ENCODE peak calls at places on chromosomes 12 and 14, in seven cellular contexts. R is A549, J is body of pancreas, A is right lobe of liver, S is breast epithelium, L is H54, N is esophagus squamous epithelium. D is an unnamed sample.

GRCh38 chr12:52151859-52152783 is 39.7 kb downstream of the KRT80 start:
- DNase-seq in A (peak), R (peak), N (no peak), S (peak), L (peak), J (peak), D (peak)

GRCh38 chr14:69917287-69917686 is 38.1 kb downstream of the SMOC1 start:
- DNase-seq in L (no peak), R (no peak), J (no peak), N (no peak), S (no peak), A (no peak), D (no peak)

GRCh38 chr12:2264622-2265306 is 212.0 kb downstream of the CACNA1C start:
- DNase-seq in L (peak), J (no peak), A (no peak), S (peak), N (no peak), R (no peak), D (no peak)

GRCh38 chr14:98958048-98959031 is 313.7 kb downstream of the BCL11B start:
- DNase-seq in J (no peak), N (no peak), A (no peak), L (no peak), R (no peak), S (no peak), D (peak)

GRCh38 chr12:6620137-6620884 is 13.1 kb upstream of the CHD4 start:
- DNase-seq in R (no peak), A (peak), L (no peak), J (peak), S (no peak), N (no peak), D (no peak)

GRCh38 chr14:75310295-75311059 is 31.8 kb downstream of the FOS start:
- DNase-seq in N (no peak), A (no peak), R (peak), S (peak), J (peak), L (no peak), D (peak)

GRCh38 chr12:98446716-98447115 is 68.7 kb upstream of the TMPO start:
- DNase-seq in L (no peak), R (no peak), N (no peak), A (no peak), J (no peak), S (no peak), D (no peak)

GRCh38 chr12:54560374-54560858 is 11.0 kb downstream of the PDE1B start:
- DNase-seq in N (peak), S (peak), L (peak), A (peak), J (peak), R (peak), D (peak)

GRCh38 chr12:55407866-55408265 is 7.5 kb downstream of the OR6C65 start:
- DNase-seq in A (no peak), J (no peak), S (no peak), R (no peak), N (no peak), L (no peak), D (no peak)

GRCh38 chr12:80504389-80505153 is 60.5 kb downstream of the PTPRQ start:
- DNase-seq in N (no peak), A (no peak), J (no peak), S (no peak), R (no peak), L (no peak), D (no peak)

DNA sequence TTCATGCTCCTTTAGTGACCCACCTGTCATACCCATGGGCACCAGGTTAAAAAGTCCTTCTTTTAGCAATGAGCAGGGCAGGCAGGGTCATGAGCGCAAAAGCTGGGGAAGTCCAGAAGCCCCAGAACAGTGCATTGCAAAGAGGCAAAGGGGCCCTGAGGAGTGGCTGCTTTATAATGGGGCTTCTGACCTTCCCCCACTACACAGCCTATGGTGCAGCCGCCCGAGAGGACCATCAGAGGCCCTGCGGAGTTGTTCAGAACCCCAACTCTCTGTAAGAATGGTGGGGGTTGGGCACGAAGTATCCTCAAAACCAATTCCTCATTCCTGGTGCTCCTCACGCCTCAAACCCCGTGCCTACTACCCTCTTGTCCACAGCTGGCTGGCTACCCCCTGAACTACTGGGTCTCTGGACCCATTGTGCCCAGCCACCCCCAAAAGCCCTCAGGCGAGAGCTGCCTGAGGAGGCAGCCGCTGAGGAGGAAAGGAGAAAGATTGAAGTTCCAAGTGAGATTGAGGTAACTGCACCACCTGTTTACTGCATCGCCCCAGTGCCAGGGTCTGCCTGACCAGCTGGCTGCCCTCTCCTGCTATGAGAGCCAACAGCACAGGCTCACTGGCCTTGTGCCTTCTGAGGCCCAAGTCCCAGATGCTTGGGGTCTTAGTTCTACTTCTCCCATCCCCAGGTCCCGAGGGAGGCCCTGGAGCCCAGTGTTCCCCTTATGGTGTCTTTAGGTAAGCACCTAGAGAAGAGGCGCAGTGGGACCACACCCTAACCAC is 6.7 kb downstream of the REC8 start:
- DNase-seq in S (no peak), R (no peak), J (no peak), A (no peak), L (no peak), N (no peak), D (no peak)
- TF ChIP-seq POLR2A in S (no peak), R (no peak), J (no peak), A (no peak), L (no peak), N (no peak), D (no peak)

GRCh38 chr14:59816931-59817330 is 53.6 kb downstream of the RTN1 start:
- DNase-seq in S (no peak), J (no peak), N (no peak), A (no peak), L (no peak), R (no peak), D (no peak)

DNA sequence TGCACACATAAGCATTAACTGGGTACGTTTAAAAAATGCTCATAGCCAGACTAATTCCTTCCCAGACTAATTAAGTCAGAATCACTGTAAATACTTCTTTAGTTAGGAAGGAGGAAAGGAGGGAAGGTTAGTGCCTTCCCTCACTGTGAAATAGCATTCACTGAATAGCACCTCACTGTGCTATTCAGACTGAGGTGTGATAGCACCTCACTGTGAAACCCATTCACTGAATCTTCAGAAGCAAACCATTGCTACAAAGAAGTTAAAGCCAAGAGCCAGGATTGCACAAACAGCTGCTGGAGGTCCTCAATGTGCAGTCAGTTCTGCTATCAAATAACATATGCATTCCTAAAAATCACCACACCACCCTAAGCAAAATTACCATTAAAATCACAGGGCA is 58.7 kb downstream of the RTN1 start:
- DNase-seq in N (no peak), J (no peak), L (no peak), A (no peak), S (no peak), R (no peak), D (no peak)
- TF ChIP-seq POLR2A in N (no peak), J (no peak), L (no peak), A (no peak), S (no peak), R (no peak), D (no peak)

GRCh38 chr12:96136129-96136528 is 58.0 kb upstream of the ELK3 start:
- DNase-seq in A (no peak), L (no peak), S (no peak), J (no peak), N (no peak), R (no peak), D (no peak)

GRCh38 chr12:96131230-96131788 is 62.9 kb upstream of the ELK3 start:
- DNase-seq in L (no peak), N (no peak), S (no peak), A (no peak), R (no peak), J (no peak), D (no peak)

GRCh38 chr12:96134200-96134599 is 60.0 kb upstream of the ELK3 start:
- DNase-seq in N (no peak), L (no peak), R (no peak), S (no peak), A (no peak), J (no peak), D (no peak)

GRCh38 chr12:96132819-96133218 is 61.4 kb upstream of the ELK3 start:
- DNase-seq in J (no peak), S (no peak), A (no peak), L (no peak), R (no peak), N (no peak), D (no peak)

DNA sequence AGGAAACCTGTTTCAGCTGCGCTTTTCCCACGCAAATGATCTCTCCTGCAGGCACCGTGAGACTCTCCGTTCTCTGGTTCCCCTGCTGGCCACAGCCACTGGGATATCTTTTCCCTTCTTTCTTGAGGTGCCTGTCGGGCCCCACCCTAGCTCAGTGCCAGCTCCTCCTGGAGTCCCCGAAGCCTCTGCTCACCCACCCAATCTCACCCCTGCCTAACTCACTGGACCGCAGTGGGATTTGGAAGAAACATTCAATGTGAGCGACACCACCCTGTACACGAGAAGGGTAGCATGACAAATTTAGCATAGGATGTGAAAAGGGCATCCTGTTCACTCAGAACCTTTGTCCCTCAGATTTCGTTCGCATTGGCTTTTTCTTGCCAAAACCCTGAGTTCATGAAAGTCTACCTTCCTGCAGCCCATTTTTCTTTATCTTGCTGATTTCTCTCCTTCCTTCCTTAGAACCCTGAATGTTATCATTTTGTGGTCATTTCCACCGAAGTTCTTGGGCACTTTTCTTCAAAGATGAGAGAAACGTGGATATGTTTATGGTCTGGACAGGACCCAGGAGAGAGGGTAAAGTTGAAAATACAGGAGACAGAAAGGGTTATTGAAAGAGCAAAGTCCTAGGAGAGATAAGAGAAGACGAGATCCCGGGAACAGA is 63.6 kb upstream of the ELK3 start:
- DNase-seq in R (no peak), J (no peak), N (no peak), S (no peak), L (no peak), A (no peak), D (no peak)
- TF ChIP-seq POLR2A in R (no peak), J (no peak), N (no peak), S (no peak), L (no peak), A (no peak), D (no peak)

DNA sequence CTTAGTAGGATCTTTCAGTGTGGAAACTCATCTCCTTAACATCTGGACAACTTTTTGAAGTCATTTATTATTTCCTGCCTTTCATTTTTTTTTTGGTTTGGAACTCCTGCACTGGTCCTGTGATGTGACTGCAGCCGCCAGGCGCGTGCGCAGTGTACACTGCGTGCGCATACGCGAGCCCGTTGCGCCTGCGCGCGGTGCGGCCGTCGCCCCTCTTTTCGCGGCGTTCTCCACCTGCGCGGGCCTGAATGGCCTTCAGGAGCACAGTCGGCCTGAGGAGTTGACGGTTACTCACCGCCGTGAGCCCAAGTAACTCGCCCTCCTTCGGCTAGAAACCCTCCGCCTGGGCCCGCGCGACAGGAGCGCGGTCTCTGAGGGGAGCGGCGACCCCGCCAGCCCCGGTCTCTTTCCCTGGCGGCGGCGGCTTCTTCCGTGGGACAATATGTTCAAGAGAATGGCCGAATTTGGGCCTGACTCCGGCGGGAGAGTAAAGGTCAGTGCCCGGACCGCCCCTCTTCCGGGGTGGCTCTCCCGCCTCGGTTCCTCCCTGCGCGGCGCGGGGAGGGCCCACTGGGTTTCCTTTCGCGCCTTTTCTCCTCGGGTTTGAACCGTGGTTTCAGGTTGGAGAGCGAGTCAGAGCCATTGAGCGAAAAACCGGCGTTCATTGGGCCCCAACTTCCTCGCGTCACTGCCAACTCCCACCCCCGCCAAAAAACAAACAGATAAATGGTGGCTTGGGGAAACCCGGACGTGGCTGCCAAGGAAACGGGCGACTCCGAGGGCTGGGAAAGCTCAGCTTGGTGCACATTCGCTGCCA is at the start of gene YEATS4:
- DNase-seq in L (peak), A (peak), S (peak), N (peak), J (peak), R (peak), D (peak)
- TF ChIP-seq POLR2A in L (peak), A (peak), S (peak), N (no peak), J (peak), R (peak), D (peak)

D was measured in sigmoid colon.